ENCODE peak calls at places on chromosomes 7 and 10, in seven cellular contexts. Y, H, W, F, E, X and R are unnamed samples.

GRCh38 chr10:82234173-82234572 is 359.2 kb downstream of the NRG3 start:
- DNase-seq in H (no peak), W (no peak), X (no peak), E (peak; percentile 29), F (no peak), Y (no peak), R (no peak)

GRCh38 chr7:127447326-127447945 is 54.9 kb upstream of the ZNF800 start:
- DNase-seq in F (peak; percentile 74), W (peak; percentile 64), X (peak; percentile 28), Y (peak; percentile 85), E (peak; percentile 42), H (peak; percentile 67), R (peak; percentile 46)

GRCh38 chr7:100894860-100895700 is 608 bp downstream of the ACHE start:
- DNase-seq in H (peak; percentile 100), E (peak; percentile 95), W (no peak), X (no peak), Y (peak; percentile 79), F (no peak), R (no peak)

GRCh38 chr7:6375346-6376101 is 72.2 kb downstream of the DAGLB start:
- DNase-seq in W (no peak), H (no peak), Y (peak; percentile 43), F (no peak), X (no peak), E (no peak), R (peak; percentile 39)

GRCh38 chr10:22334414-22335203 is 10.7 kb upstream of the SPAG6 start:
- DNase-seq in H (peak; percentile 88), Y (no peak), W (no peak), F (no peak), X (no peak), E (no peak), R (no peak)

GRCh38 chr10:62584726-62585125 is 210.6 kb downstream of the ZNF365 start:
- DNase-seq in E (no peak), W (no peak), H (no peak), F (no peak), X (no peak), Y (no peak), R (no peak)

GRCh38 chr10:77692782-77693181 is 55.2 kb upstream of the KCNMA1 start:
- DNase-seq in X (no peak), E (no peak), Y (no peak), F (no peak), W (no peak), H (no peak), R (no peak)

GRCh38 chr7:47763063-47763974 is 181.4 kb upstream of the TNS3 start:
- DNase-seq in W (peak; percentile 100), E (peak; percentile 80), F (no peak), H (no peak), Y (no peak), X (no peak), R (no peak)

GRCh38 chr10:45408421-45409319 is 34.7 kb downstream of the ALOX5 start:
- DNase-seq in H (no peak), F (no peak), W (no peak), Y (peak; percentile 63), E (no peak), X (no peak), R (no peak)

GRCh38 chr10:66804911-66805310 is 120.9 kb upstream of the LRRTM3 start:
- DNase-seq in Y (no peak), E (no peak), F (no peak), W (no peak), H (no peak), X (no peak), R (no peak)

GRCh38 chr10:75145590-75145989 is 34.1 kb downstream of the SAMD8 start:
- DNase-seq in E (no peak), W (no peak), H (no peak), F (no peak), Y (no peak), X (no peak), R (no peak)

GRCh38 chr10:131264110-131264788 is 47.3 kb downstream of the TCERG1L start:
- DNase-seq in F (no peak), H (no peak), X (no peak), W (no peak), E (no peak), Y (no peak), R (no peak)

GRCh38 chr10:30464675-30465074 is 30.7 kb downstream of the MAP3K8 start:
- DNase-seq in E (no peak), Y (no peak), X (no peak), F (no peak), H (no peak), W (no peak), R (no peak)

GRCh38 chr7:123727071-123727837 is 21.5 kb downstream of the WASL start:
- DNase-seq in W (peak; percentile 53), X (no peak), H (no peak), F (no peak), Y (no peak), E (no peak), R (no peak)

GRCh38 chr10:29239569-29240472 is 49.0 kb upstream of the LYZL1 start:
- DNase-seq in X (no peak), W (peak; percentile 57), Y (peak; percentile 68), H (peak; percentile 76), E (peak; percentile 52), F (peak; percentile 43), R (peak; percentile 68)

GRCh38 chr7:47786557-47787248 is 161.6 kb downstream of the PKD1L1 start:
- DNase-seq in H (peak; percentile 49), F (peak; percentile 91), W (peak; percentile 97), E (no peak), X (no peak), Y (no peak), R (no peak)

GRCh38 chr10:76086571-76087260 is 655.3 kb downstream of the LRMDA start:
- DNase-seq in E (peak; percentile 19), W (peak; percentile 60), F (no peak), H (peak; percentile 61), X (peak; percentile 4), Y (peak; percentile 23), R (peak; percentile 21)

GRCh38 chr10:77737608-77738007 is 100.0 kb upstream of the KCNMA1 start:
- DNase-seq in H (no peak), E (no peak), Y (no peak), W (no peak), X (no peak), F (peak; percentile 31), R (no peak)

GRCh38 chr10:69638642-69639041 is 8.6 kb downstream of the FAM241B start:
- DNase-seq in X (no peak), H (no peak), W (no peak), F (no peak), Y (no peak), E (no peak), R (no peak)

GRCh38 chr10:69641261-69641980 is 11.4 kb downstream of the FAM241B start:
- DNase-seq in X (no peak), E (no peak), W (no peak), F (no peak), Y (no peak), H (no peak), R (no peak)

GRCh38 chr10:69639291-69640195 is 9.5 kb downstream of the FAM241B start:
- DNase-seq in Y (peak; percentile 82), H (peak; percentile 80), W (peak; percentile 56), E (peak; percentile 81), X (peak; percentile 11), F (peak; percentile 65), R (peak; percentile 61)

GRCh38 chr10:69642747-69643146 is 12.7 kb downstream of the FAM241B start:
- DNase-seq in X (no peak), E (no peak), F (no peak), W (no peak), H (no peak), Y (no peak), R (no peak)

DNA sequence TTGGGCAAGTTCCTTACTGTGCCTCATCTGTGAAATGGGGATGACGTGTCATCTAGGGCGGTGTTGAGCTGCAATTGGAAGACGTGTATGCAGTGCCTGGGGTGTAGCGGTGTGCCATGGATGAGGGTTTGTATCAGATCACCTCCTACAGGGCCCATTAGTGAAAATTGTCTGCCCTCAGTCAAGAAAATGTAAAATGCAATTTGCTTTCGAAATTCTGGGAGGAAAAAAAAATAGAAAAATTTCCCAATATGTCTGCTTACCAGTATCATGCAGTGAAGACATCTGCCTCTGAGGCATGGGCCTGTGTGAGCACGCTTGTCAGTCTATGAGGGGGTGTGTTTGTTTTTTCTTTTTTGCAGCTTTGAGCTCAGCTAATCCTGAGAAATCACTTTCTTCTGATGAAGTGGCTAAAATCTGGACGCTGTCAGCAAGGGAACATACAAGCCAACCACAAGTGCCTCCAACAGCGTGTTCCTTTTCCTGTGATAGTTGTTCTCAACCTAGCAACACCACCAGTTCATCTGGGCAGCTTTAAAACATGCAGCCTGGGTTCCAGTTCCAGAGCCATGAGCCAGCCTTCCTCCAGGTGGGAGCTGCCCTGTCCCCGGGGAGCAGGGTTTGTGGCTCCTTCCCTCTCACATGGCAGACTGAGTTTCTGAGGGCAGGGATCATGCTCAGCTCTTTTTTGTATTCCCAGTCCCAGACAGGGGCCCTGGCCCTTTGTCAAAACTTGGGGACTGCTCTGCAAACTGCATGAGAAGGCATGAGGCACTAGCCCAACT is 10.3 kb downstream of the FAM241B start:
- DNase-seq in Y (no peak), X (no peak), F (no peak), W (no peak), E (no peak), H (no peak), R (no peak)
- TF ChIP-seq JUND in Y (no peak), X (no peak), F (no peak), W (no peak), E (no peak), H (no peak), R (no peak)

DNA sequence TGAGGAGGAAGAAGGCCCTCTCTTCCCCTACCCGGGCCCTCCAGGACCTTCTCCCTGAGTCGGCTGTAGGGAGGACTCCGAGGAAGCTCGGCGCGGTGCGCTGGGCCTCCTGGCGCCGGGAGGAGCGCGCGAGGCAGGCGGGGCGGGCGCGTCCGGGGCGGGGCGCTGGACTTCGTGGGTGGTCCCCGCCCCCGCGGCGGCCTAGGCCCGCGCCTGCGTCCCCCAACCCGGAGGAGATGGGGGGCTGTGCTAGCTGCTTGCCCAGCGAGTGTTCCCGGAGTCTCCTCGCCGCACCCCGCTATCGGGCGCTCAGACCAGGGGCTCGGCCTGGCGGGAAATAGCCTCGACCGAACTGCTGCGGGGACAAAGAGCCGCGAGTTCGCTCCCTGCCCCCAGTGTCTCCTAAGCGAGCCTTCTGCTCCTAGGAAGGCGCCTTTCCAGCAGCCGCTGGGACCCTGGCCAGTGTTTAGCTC is 19.2 kb upstream of the SMO start:
- DNase-seq in F (no peak), E (no peak), W (no peak), X (no peak), Y (peak; percentile 74), H (peak; percentile 84), R (no peak)
- TF ChIP-seq JUND in F (no peak), E (no peak), W (no peak), X (no peak), Y (no peak), H (no peak), R (no peak)

GRCh38 chr10:60450291-60450690 is 60.6 kb upstream of the ANK3 start:
- DNase-seq in Y (no peak), H (no peak), F (no peak), X (no peak), W (no peak), E (no peak), R (no peak)
- TF ChIP-seq JUND in Y (no peak), H (no peak), F (no peak), X (no peak), W (no peak), E (no peak), R (no peak)

GRCh38 chr10:89480047-89480446 is 55.3 kb downstream of the SLC16A12 start:
- DNase-seq in H (no peak), F (no peak), W (no peak), E (no peak), X (no peak), Y (no peak), R (no peak)
- TF ChIP-seq JUND in H (no peak), F (no peak), W (no peak), E (no peak), X (no peak), Y (no peak), R (no peak)